ENCODE peak calls at places on chromosome 2, in five cellular contexts. A is CD8-positive, alpha-beta T cell; I is endothelial cell; J is fibroblast of villous mesenchyme; E is GM13976. L is an unnamed sample.
A peak's percentile ranks its signal among the peaks of the same experiment; 100 is the strongest.

GRCh38 chr2:160076935-160077334 is 14.5 kb upstream of the PLA2R1 start:
- DNase-seq in I (no peak), J (no peak), A (no peak), E (no peak), L (no peak)

GRCh38 chr2:219914577-219914976 is 287.1 kb downstream of the SLC4A3 start:
- DNase-seq in E (no peak), J (no peak), I (no peak), A (no peak), L (no peak)

GRCh38 chr2:110675679-110676078 is 2.2 kb downstream of the BUB1 start:
- DNase-seq in E (no peak), I (no peak), A (no peak), J (no peak), L (no peak)

GRCh38 chr2:147855977-147856376 is 11.1 kb downstream of the ACVR2A start:
- DNase-seq in I (no peak), J (no peak), A (no peak), E (no peak), L (no peak)

GRCh38 chr2:240999873-241000541 is 1.6 kb downstream of the SNED1 start:
- DNase-seq in A (no peak), J (no peak), I (no peak), E (no peak), L (no peak)

GRCh38 chr2:72131916-72132841 is 15.5 kb downstream of the CYP26B1 start:
- DNase-seq in A (no peak), J (no peak), E (no peak), I (no peak), L (no peak)

GRCh38 chr2:88042476-88042875 is 13.1 kb downstream of the KRCC1 start:
- DNase-seq in J (no peak), E (no peak), A (no peak), I (no peak), L (no peak)

GRCh38 chr2:195871326-195871725 is 197.3 kb downstream of the DNAH7 start:
- DNase-seq in I (no peak), A (no peak), E (no peak), J (no peak), L (no peak)

GRCh38 chr2:88451647-88452150 is 794 bp downstream of the FOXI3 start:
- DNase-seq in J (no peak), I (peak; percentile 28), A (peak; percentile 14), E (peak; percentile 32), L (no peak)

GRCh38 chr2:95044598-95044997 is 19.1 kb downstream of the MAL start:
- DNase-seq in I (no peak), A (no peak), E (no peak), J (no peak), L (no peak)

GRCh38 chr2:62653582-62654422 is 51.7 kb upstream of the EHBP1 start:
- DNase-seq in A (no peak), I (no peak), J (peak; percentile 22), E (no peak), L (no peak)

GRCh38 chr2:36824281-36824680 is 127.8 kb downstream of the VIT start:
- DNase-seq in E (no peak), I (no peak), J (no peak), A (no peak), L (no peak)

GRCh38 chr2:241798631-241799521 is 10.1 kb upstream of the NEU4 start:
- DNase-seq in J (no peak), I (peak; percentile 2), E (peak; percentile 35), A (no peak), L (peak; percentile 19)

GRCh38 chr2:147382322-147382948 is 462.4 kb upstream of the ACVR2A start:
- DNase-seq in A (no peak), I (no peak), J (no peak), E (no peak), L (no peak)

GRCh38 chr2:31580321-31581117 is at the start of gene SRD5A2:
- DNase-seq in J (no peak), I (peak; percentile 38), E (no peak), A (no peak), L (no peak)

GRCh38 chr2:173355866-173356508 is 1.3 kb downstream of the CDCA7 start:
- DNase-seq in I (no peak), J (no peak), A (no peak), E (no peak), L (peak; percentile 39)

GRCh38 chr2:237405006-237405559 is 8.9 kb downstream of the COL6A3 start:
- DNase-seq in J (peak; percentile 57), A (no peak), I (no peak), E (no peak), L (no peak)

GRCh38 chr2:217356795-217357194 is 496.9 kb upstream of the TNP1 start:
- DNase-seq in I (no peak), J (no peak), E (no peak), A (no peak), L (no peak)

GRCh38 chr2:191030521-191031154 is 16.7 kb upstream of the STAT1 start:
- DNase-seq in A (no peak), E (peak; percentile 43), I (peak; percentile 27), J (peak; percentile 65), L (peak; percentile 49)

GRCh38 chr2:98787700-98788099 is 56.8 kb upstream of the MGAT4A start:
- DNase-seq in E (no peak), J (no peak), I (no peak), A (no peak), L (no peak)

GRCh38 chr2:63494100-63494499 is 94.2 kb downstream of the WDPCP start:
- DNase-seq in E (no peak), J (no peak), A (no peak), I (no peak), L (no peak)

GRCh38 chr2:4718777-4719176 is 973.4 kb upstream of the SOX11 start:
- DNase-seq in E (no peak), I (no peak), J (no peak), A (no peak), L (no peak)

GRCh38 chr2:4715065-4715464 is 977.1 kb upstream of the SOX11 start:
- DNase-seq in E (no peak), A (no peak), J (no peak), I (no peak), L (no peak)
- TF ChIP-seq CTCF in E (no peak), A (no peak), J (no peak), I (no peak), L (no peak)

DNA sequence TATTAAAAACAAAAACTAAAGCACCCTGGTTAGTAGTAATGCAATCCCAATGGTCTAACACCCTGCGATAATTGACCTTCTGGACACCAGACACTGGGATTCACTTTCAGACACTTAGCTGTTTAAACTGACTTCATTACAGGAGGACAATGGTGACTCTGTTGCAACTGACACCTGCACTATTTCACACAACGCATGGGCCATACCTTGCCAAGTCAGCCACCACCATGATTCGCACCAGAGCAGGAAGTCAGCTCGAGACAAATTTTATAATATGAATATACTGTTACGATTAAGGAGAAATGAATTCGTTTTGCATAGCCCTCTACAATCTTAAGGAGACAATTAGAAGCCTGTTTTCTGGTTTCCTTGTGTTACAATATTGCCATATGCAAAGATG is 150.7 kb downstream of the MEIS1 start:
- DNase-seq in I (no peak), A (no peak), J (no peak), E (no peak), L (no peak)
- TF ChIP-seq CTCF in I (no peak), A (no peak), J (no peak), E (no peak), L (no peak)

GRCh38 chr2:28390857-28391563 is 1.6 kb upstream of the FOSL2 start:
- DNase-seq in J (peak; percentile 93), E (peak; percentile 44), I (peak; percentile 67), A (no peak), L (no peak)

GRCh38 chr2:28391564-28392296 is 928 bp upstream of the FOSL2 start:
- DNase-seq in E (peak; percentile 64), I (peak; percentile 57), A (peak; percentile 61), J (peak; percentile 96), L (peak; percentile 80)

GRCh38 chr2:28394331-28394877 is 1.7 kb downstream of the FOSL2 start:
- DNase-seq in E (no peak), J (peak; percentile 75), A (peak; percentile 40), I (no peak), L (no peak)

GRCh38 chr2:28393115-28393836 is 618 bp downstream of the FOSL2 start:
- DNase-seq in I (peak; percentile 58), A (peak; percentile 54), J (no peak), E (peak; percentile 69), L (peak; percentile 76)

GRCh38 chr2:28392297-28393114 is at the start of gene FOSL2:
- DNase-seq in I (peak; percentile 82), A (peak; percentile 92), J (peak; percentile 100), E (peak; percentile 90), L (peak; percentile 96)
- TF ChIP-seq CTCF in I (no peak), A (no peak), J (no peak), E (no peak), L (no peak)

DNA sequence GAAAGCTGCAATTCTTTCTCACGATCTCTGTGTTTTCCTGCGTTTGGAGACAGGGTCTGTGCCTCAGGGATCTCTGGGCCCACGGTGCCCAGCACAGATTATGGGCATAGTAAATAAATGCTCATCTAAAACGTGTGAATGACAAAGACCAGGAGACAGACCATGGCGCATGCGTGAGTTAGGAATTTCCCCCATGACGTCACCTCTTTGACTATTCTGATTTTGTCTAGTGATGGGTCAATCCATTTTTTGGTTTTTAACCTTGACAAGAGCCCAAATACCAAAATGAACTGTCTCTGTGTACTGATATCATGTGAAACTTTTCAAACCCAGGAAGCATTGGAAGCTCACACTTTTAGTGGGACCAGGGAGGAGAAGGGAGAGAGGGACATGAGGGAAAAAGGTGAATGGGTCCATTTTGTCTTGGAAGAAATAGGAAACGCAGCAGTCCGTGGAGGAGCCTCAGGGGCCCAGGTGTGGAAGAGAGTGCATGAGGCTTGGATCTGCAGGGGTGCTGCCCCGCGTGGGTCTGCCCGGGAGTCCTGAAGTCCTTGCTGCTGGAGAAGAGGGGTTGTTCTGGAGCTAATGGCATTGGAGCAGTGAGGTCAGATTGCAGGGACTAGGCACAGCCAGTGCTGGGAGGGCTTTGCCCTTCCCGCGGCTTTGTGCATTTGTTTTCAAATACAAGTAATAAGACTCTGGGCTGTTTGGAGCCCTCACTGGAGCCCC is 172.2 kb downstream of the ASB1 start:
- DNase-seq in A (no peak), J (no peak), I (no peak), E (no peak), L (no peak)
- TF ChIP-seq CTCF in A (no peak), J (no peak), I (no peak), E (no peak), L (no peak)

GRCh38 chr2:121210691-121211090 is 74.3 kb downstream of the TFCP2L1 start:
- DNase-seq in E (no peak), I (no peak), A (no peak), J (no peak), L (no peak)
- TF ChIP-seq CTCF in E (no peak), I (no peak), A (no peak), J (no peak), L (no peak)

L was measured in GM20000.